ENCODE peak calls at places on chromosomes 3 and 15, in seven cellular contexts. J, V, P, R, Y, K and O are unnamed samples.

GRCh38 chr15:70014860-70015490 is 82.7 kb downstream of the TLE3 start:
- DNase-seq in J (peak; percentile 31), V (peak; percentile 39), P (no peak), R (no peak), Y (no peak), K (no peak), O (no peak)

GRCh38 chr15:82709081-82709420 is 624 bp downstream of the AP3B2 start:
- DNase-seq in J (no peak), V (no peak), P (no peak), R (no peak), Y (no peak), K (no peak), O (peak; percentile 8)

GRCh38 chr15:90412356-90413194 is 24.5 kb downstream of the IQGAP1 start:
- DNase-seq in J (no peak), V (no peak), P (peak; percentile 82), R (no peak), Y (peak; percentile 46), K (no peak), O (peak; percentile 97)

GRCh38 chr15:100171411-100171810 is 170.4 kb downstream of the ADAMTS17 start:
- DNase-seq in J (no peak), V (no peak), P (no peak), R (no peak), Y (no peak), K (no peak), O (no peak)

GRCh38 chr3:143840636-143841035 is 7.6 kb downstream of the SLC9A9 start:
- DNase-seq in J (no peak), V (no peak), P (no peak), R (no peak), Y (no peak), K (no peak), O (no peak)

GRCh38 chr3:161393803-161394202 is 22.5 kb upstream of the SPTSSB start:
- DNase-seq in J (no peak), V (no peak), P (no peak), R (no peak), Y (no peak), K (no peak), O (no peak)

GRCh38 chr3:7095116-7095515 is 234.2 kb downstream of the GRM7 start:
- DNase-seq in J (no peak), V (no peak), P (no peak), R (no peak), Y (no peak), K (no peak), O (no peak)

GRCh38 chr3:14962762-14963161 is 15.4 kb downstream of the NR2C2 start:
- DNase-seq in J (no peak), V (no peak), P (peak; percentile 44), R (no peak), Y (no peak), K (no peak), O (peak; percentile 52)

GRCh38 chr3:123036352-123037014 is 8.9 kb upstream of the SEMA5B start:
- DNase-seq in J (no peak), V (no peak), P (peak; percentile 37), R (no peak), Y (peak; percentile 89), K (no peak), O (peak; percentile 75)

GRCh38 chr3:156151824-156152428 is 31.5 kb downstream of the KCNAB1 start:
- DNase-seq in J (peak; percentile 77), V (peak; percentile 76), P (peak; percentile 80), R (peak; percentile 27), Y (peak; percentile 69), K (peak; percentile 85), O (peak; percentile 50)

GRCh38 chr15:38176155-38176554 is 76.5 kb upstream of the SPRED1 start:
- DNase-seq in J (no peak), V (no peak), P (peak; percentile 73), R (no peak), Y (peak; percentile 37), K (no peak), O (peak; percentile 35)

GRCh38 chr15:98518823-98519561 is 129.3 kb upstream of the IGF1R start:
- DNase-seq in J (peak; percentile 64), V (peak; percentile 47), P (peak; percentile 77), R (peak; percentile 22), Y (peak; percentile 80), K (peak; percentile 78), O (peak; percentile 57)

GRCh38 chr3:115975353-115975752 is 352.0 kb downstream of the GAP43 start:
- DNase-seq in J (no peak), V (no peak), P (peak; percentile 69), R (no peak), Y (peak; percentile 48), K (no peak), O (peak; percentile 51)

GRCh38 chr15:35667908-35668307 is 121.9 kb upstream of the DPH6 start:
- DNase-seq in J (no peak), V (no peak), P (no peak), R (no peak), Y (no peak), K (no peak), O (no peak)

GRCh38 chr3:195421410-195421809 is 21.4 kb downstream of the ACAP2 start:
- DNase-seq in J (no peak), V (no peak), P (no peak), R (no peak), Y (no peak), K (no peak), O (no peak)

GRCh38 chr15:56965614-56966013 is 47.2 kb downstream of the TCF12 start:
- DNase-seq in J (no peak), V (no peak), P (no peak), R (no peak), Y (no peak), K (no peak), O (no peak)

GRCh38 chr3:185820973-185821758 is 3.7 kb downstream of the IGF2BP2 start:
- DNase-seq in J (no peak), V (no peak), P (peak; percentile 94), R (no peak), Y (peak; percentile 78), K (no peak), O (peak; percentile 83)

GRCh38 chr15:44314512-44314911 is 26.0 kb downstream of the GOLM2 start:
- DNase-seq in J (no peak), V (no peak), P (no peak), R (no peak), Y (no peak), K (no peak), O (no peak)

GRCh38 chr3:58835075-58835474 is 168.5 kb upstream of the FAM3D start:
- DNase-seq in J (no peak), V (no peak), P (peak; percentile 35), R (no peak), Y (no peak), K (no peak), O (peak; percentile 52)

GRCh38 chr3:57009367-57009766 is 51.1 kb upstream of the SPATA12 start:
- DNase-seq in J (no peak), V (no peak), P (no peak), R (no peak), Y (no peak), K (peak; percentile 90), O (no peak)

GRCh38 chr3:57007513-57008415 is 52.7 kb upstream of the SPATA12 start:
- DNase-seq in J (no peak), V (no peak), P (peak; percentile 83), R (no peak), Y (peak; percentile 88), K (peak; percentile 93), O (peak; percentile 72)

GRCh38 chr3:57004154-57004730 is 56.2 kb upstream of the SPATA12 start:
- DNase-seq in J (no peak), V (no peak), P (no peak), R (no peak), Y (peak; percentile 46), K (no peak), O (peak; percentile 44)

GRCh38 chr3:57006048-57006709 is 54.3 kb upstream of the SPATA12 start:
- DNase-seq in J (peak; percentile 21), V (no peak), P (peak; percentile 26), R (no peak), Y (no peak), K (no peak), O (no peak)

GRCh38 chr3:57006949-57007419 is 53.5 kb upstream of the SPATA12 start:
- DNase-seq in J (peak; percentile 36), V (peak; percentile 30), P (peak; percentile 98), R (no peak), Y (peak; percentile 74), K (peak; percentile 77), O (peak; percentile 95)
- TF ChIP-seq CTCF in J (peak; percentile 33), V (peak; percentile 12), P (peak; percentile 94), R (no peak), Y (peak; percentile 57), K (no peak), O (peak; percentile 50)

DNA sequence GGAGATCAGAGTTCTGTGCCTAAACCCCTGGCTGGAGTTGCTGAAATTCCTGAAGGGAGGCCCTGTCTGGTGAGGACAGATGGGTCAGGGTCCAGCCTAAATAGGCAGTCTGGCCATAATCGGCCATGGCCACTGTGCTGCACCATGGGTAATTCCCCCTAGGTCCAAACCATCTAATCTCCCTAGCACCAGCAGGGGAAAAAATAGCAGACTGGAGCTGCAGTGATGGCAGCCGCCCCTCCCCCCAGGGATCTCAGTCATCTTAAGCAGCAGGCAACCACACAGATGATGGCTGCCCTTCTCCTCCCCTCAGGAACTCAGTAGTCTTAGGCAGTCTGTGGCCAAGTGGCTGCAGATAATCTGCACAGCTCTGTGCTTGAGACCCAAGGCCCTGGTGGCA is 68.4 kb upstream of the CD96 start:
- DNase-seq in J (peak; percentile 19), V (no peak), P (no peak), R (no peak), Y (no peak), K (no peak), O (no peak)
- TF ChIP-seq CTCF in J (no peak), V (no peak), P (no peak), R (no peak), Y (no peak), K (no peak), O (no peak)

DNA sequence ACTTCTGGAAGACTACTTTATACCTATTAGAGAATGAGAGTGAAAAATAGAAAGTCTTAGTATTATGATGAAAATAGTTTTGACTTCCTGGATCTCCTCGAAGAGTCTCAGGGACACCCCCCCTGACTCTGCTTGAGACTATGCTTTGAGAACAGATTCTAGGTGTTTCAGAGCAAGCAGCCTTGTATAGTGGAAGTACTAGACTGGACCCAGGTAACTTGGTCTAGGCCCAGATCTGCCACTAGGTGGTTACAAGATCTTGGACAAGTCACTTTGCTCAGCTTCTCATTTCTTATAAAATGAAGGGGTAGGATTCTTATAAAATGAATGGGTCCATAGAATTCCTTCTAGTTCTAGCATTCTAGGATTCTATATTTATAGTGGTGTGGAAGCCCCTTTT is 9.1 kb downstream of the ABHD5 start:
- DNase-seq in J (no peak), V (no peak), P (peak; percentile 63), R (no peak), Y (peak; percentile 52), K (no peak), O (peak; percentile 37)
- TF ChIP-seq CTCF in J (no peak), V (no peak), P (peak; percentile 74), R (no peak), Y (peak; percentile 38), K (no peak), O (peak; percentile 58)

GRCh38 chr15:66388576-66388975 is 1.9 kb downstream of the MAP2K1 start:
- DNase-seq in J (no peak), V (no peak), P (no peak), R (no peak), Y (no peak), K (no peak), O (no peak)

GRCh38 chr15:66389098-66389858 is 2.6 kb downstream of the MAP2K1 start:
- DNase-seq in J (no peak), V (no peak), P (no peak), R (peak; percentile 18), Y (no peak), K (no peak), O (peak; percentile 8)

GRCh38 chr15:66388057-66388363 is 1.3 kb downstream of the MAP2K1 start:
- DNase-seq in J (no peak), V (no peak), P (no peak), R (no peak), Y (no peak), K (no peak), O (no peak)

GRCh38 chr15:66387176-66388056 is 704 bp downstream of the MAP2K1 start:
- DNase-seq in J (peak; percentile 61), V (peak; percentile 44), P (peak; percentile 48), R (peak; percentile 76), Y (peak; percentile 66), K (peak; percentile 87), O (peak; percentile 76)

GRCh38 chr15:66386204-66387123 is at the start of gene MAP2K1:
- DNase-seq in J (peak; percentile 98), V (peak; percentile 97), P (peak; percentile 95), R (peak; percentile 97), Y (peak; percentile 97), K (peak; percentile 99), O (peak; percentile 95)
- TF ChIP-seq CTCF in J (peak; percentile 46), V (peak; percentile 41), P (peak; percentile 68), R (peak; percentile 82), Y (peak; percentile 43), K (peak; percentile 36), O (peak; percentile 15)